ENCODE peak calls at places on chromosome 6, in six cellular contexts. W is NCI-H1105 treated with DMSO at 0.1 percent for 48 hours, Z is islet precursor cell, A is cardiac fibroblast, G is globus pallidus, O is endothelial cell. I is an unnamed sample.

GRCh38 chr6:168542301-168542700 is 101.3 kb downstream of the SMOC2 start:
- DNase-seq in G (no peak), A (peak; percentile 72), Z (no peak), O (no peak), W (no peak), I (no peak)

GRCh38 chr6:136791296-136792065 is 796 bp downstream of the MAP3K5 start:
- DNase-seq in Z (peak; percentile 63), W (peak; percentile 47), A (peak; percentile 64), G (peak; percentile 33), O (peak; percentile 18), I (peak; percentile 16)

GRCh38 chr6:81950877-81951276 is 198.4 kb upstream of the TENT5A start:
- DNase-seq in W (no peak), O (no peak), A (no peak), G (peak; percentile 11), Z (no peak), I (no peak)

GRCh38 chr6:45959534-45960195 is 56.0 kb downstream of the CLIC5 start:
- DNase-seq in W (peak; percentile 96), G (no peak), A (peak; percentile 48), Z (no peak), O (no peak), I (peak; percentile 76)

GRCh38 chr6:99471638-99472037 is 43.6 kb downstream of the USP45 start:
- DNase-seq in Z (no peak), W (no peak), O (no peak), G (no peak), A (no peak), I (no peak)

GRCh38 chr6:157070403-157071107 is 252.8 kb downstream of the TMEM242 start:
- DNase-seq in A (peak; percentile 48), W (peak; percentile 23), O (no peak), Z (no peak), G (no peak), I (no peak)

GRCh38 chr6:89260310-89260709 is 43.2 kb upstream of the GABRR1 start:
- DNase-seq in O (no peak), A (no peak), Z (no peak), W (peak; percentile 12), G (peak; percentile 3), I (no peak)

GRCh38 chr6:107704377-107705013 is 119.6 kb downstream of the SCML4 start:
- DNase-seq in O (peak; percentile 46), G (peak; percentile 37), A (peak; percentile 73), Z (no peak), W (peak; percentile 33), I (no peak)

GRCh38 chr6:5731435-5731834 is 275.3 kb downstream of the NRN1 start:
- DNase-seq in Z (peak; percentile 15), A (no peak), O (no peak), W (no peak), G (no peak), I (no peak)

GRCh38 chr6:43060034-43060754 is 763 bp downstream of the KLC4 start:
- DNase-seq in A (no peak), Z (no peak), O (no peak), W (peak; percentile 35), G (no peak), I (peak; percentile 21)

GRCh38 chr6:166005401-166005845 is 162.2 kb downstream of the TBXT start:
- DNase-seq in O (no peak), W (peak; percentile 55), G (peak; percentile 43), Z (no peak), A (peak; percentile 59), I (no peak)

GRCh38 chr6:11194399-11195274 is 37.8 kb downstream of the NEDD9 start:
- DNase-seq in A (peak; percentile 96), Z (no peak), G (no peak), O (no peak), W (no peak), I (no peak)

GRCh38 chr6:137107767-137108105 is 63.0 kb upstream of the IL20RA start:
- DNase-seq in G (no peak), W (no peak), O (no peak), Z (no peak), A (no peak), I (no peak)

GRCh38 chr6:158131926-158132325 is 36.1 kb downstream of the SERAC1 start:
- DNase-seq in A (peak; percentile 44), Z (no peak), G (no peak), O (peak; percentile 8), W (peak; percentile 67), I (no peak)

GRCh38 chr6:149249370-149250357 is 67.8 kb upstream of the TAB2 start:
- DNase-seq in O (no peak), G (no peak), W (no peak), Z (no peak), A (peak; percentile 13), I (no peak)

GRCh38 chr6:163725008-163725941 is 310.8 kb downstream of the QKI start:
- DNase-seq in A (no peak), W (peak; percentile 34), O (no peak), Z (no peak), G (no peak), I (no peak)

GRCh38 chr6:99119109-99120031 is 171.6 kb upstream of the FBXL4 start:
- DNase-seq in Z (no peak), A (peak; percentile 47), W (peak; percentile 72), G (peak; percentile 66), O (peak; percentile 57), I (peak; percentile 26)

GRCh38 chr6:36241728-36242127 is 28.1 kb upstream of the PNPLA1 start:
- DNase-seq in G (no peak), O (no peak), W (no peak), A (peak; percentile 76), Z (peak; percentile 41), I (no peak)

GRCh38 chr6:157688275-157688959 is 134.6 kb upstream of the SNX9 start:
- DNase-seq in G (no peak), W (no peak), A (no peak), O (no peak), Z (peak; percentile 23), I (no peak)